ENCODE peak calls at places on chromosomes 3 and 15, in four cellular contexts. K is A549, V is HepG2, J is GM12878. N is an unnamed sample.
A peak's percentile ranks its signal among the peaks of the same experiment; 100 is the strongest.

GRCh38 chr3:161395115-161395514 is 23.8 kb upstream of the SPTSSB start:
- DNase-seq in K (no peak), J (no peak), V (no peak), N (no peak)

GRCh38 chr3:151307583-151307982 is 9.0 kb downstream of the GPR87 start:
- DNase-seq in J (no peak), K (no peak), V (no peak), N (no peak)

GRCh38 chr15:93028632-93029612 is 60.1 kb downstream of the RGMA start:
- DNase-seq in J (no peak), V (no peak), K (no peak), N (no peak)

GRCh38 chr3:17640466-17640865 is 102.0 kb downstream of the TBC1D5 start:
- DNase-seq in J (no peak), K (no peak), V (no peak), N (no peak)

GRCh38 chr15:34262362-34262761 is 37.5 kb downstream of the EMC4 start:
- DNase-seq in K (no peak), V (no peak), J (no peak), N (no peak)

GRCh38 chr3:122912772-122913538 is 114.6 kb downstream of the SEMA5B start:
- DNase-seq in V (no peak), K (no peak), J (no peak), N (no peak)

GRCh38 chr3:135368316-135368715 is 573.3 kb downstream of the EPHB1 start:
- DNase-seq in V (no peak), J (no peak), K (no peak), N (no peak)

GRCh38 chr3:160665784-160666526 is 11.0 kb upstream of the ARL14 start:
- DNase-seq in K (no peak), V (no peak), J (peak; percentile 74), N (no peak)

GRCh38 chr3:193701896-193702644 is 109.1 kb downstream of the OPA1 start:
- DNase-seq in V (no peak), K (no peak), J (peak; percentile 62), N (no peak)

GRCh38 chr15:90812881-90813280 is 55.5 kb upstream of the FURIN start:
- DNase-seq in K (no peak), J (no peak), V (no peak), N (no peak)

GRCh38 chr15:69305933-69306568 is 7.3 kb downstream of the PAQR5 start:
- DNase-seq in V (no peak), K (peak; percentile 77), J (no peak), N (no peak)

GRCh38 chr3:39148116-39149058 is 5.0 kb downstream of the CSRNP1 start:
- DNase-seq in J (no peak), K (no peak), V (no peak), N (peak; percentile 54)

GRCh38 chr3:106341090-106341489 is 472.3 kb upstream of the CBLB start:
- DNase-seq in V (no peak), K (no peak), J (no peak), N (no peak)

GRCh38 chr3:119227064-119227850 is 13.4 kb downstream of the B4GALT4 start:
- DNase-seq in K (no peak), J (no peak), V (peak; percentile 15), N (no peak)

GRCh38 chr3:196740476-196741400 is 1.1 kb downstream of the PAK2 start:
- DNase-seq in V (peak; percentile 45), K (peak; percentile 15), J (no peak), N (peak; percentile 14)

GRCh38 chr15:47715856-47716445 is 1.4 kb upstream of the SEMA6D start:
- DNase-seq in V (no peak), J (no peak), K (no peak), N (no peak)

GRCh38 chr15:38843736-38844590 is 279.3 kb upstream of the RASGRP1 start:
- DNase-seq in J (no peak), V (no peak), K (no peak), N (no peak)

GRCh38 chr15:47027322-47027946 is 689.9 kb upstream of the SEMA6D start:
- DNase-seq in V (no peak), K (no peak), J (no peak), N (no peak)

GRCh38 chr15:88974392-88974791 is 61.2 kb upstream of the MFGE8 start:
- DNase-seq in J (no peak), K (no peak), V (no peak), N (no peak)

GRCh38 chr3:65851827-65852226 is 186.9 kb downstream of the MAGI1 start:
- DNase-seq in V (no peak), J (no peak), K (no peak), N (no peak)

GRCh38 chr15:94080416-94080815 is 150.9 kb upstream of the MCTP2 start:
- DNase-seq in V (no peak), K (no peak), J (no peak), N (no peak)

GRCh38 chr3:149038322-149038721 is 47.0 kb downstream of the GYG1 start:
- DNase-seq in K (no peak), V (no peak), J (no peak), N (no peak)

GRCh38 chr3:42546691-42547213 is 35.0 kb downstream of the SEC22C start:
- DNase-seq in V (no peak), K (no peak), J (no peak), N (no peak)

GRCh38 chr15:35673093-35673573 is 127.2 kb upstream of the DPH6 start:
- DNase-seq in K (no peak), V (peak; percentile 39), J (no peak), N (peak; percentile 28)

GRCh38 chr3:184336484-184337230 is 743 bp upstream of the FAM131A start:
- DNase-seq in V (peak; percentile 62), K (peak; percentile 56), J (no peak), N (no peak)

GRCh38 chr3:70550723-70551319 is 238.4 kb upstream of the MDFIC2 start:
- DNase-seq in J (no peak), K (peak; percentile 47), V (peak; percentile 42), N (no peak)

GRCh38 chr3:118818386-118818785 is 216.3 kb downstream of the IGSF11 start:
- DNase-seq in J (no peak), K (peak; percentile 41), V (peak; percentile 5), N (no peak)

GRCh38 chr3:50645378-50645777 is 28.4 kb downstream of the MAPKAPK3 start:
- DNase-seq in J (no peak), K (no peak), V (no peak), N (no peak)

GRCh38 chr3:38473229-38473628 is 19.5 kb downstream of the ACVR2B start:
- DNase-seq in V (no peak), K (no peak), J (no peak), N (peak; percentile 11)

GRCh38 chr3:16467368-16467767 is 46.1 kb downstream of the RFTN1 start:
- DNase-seq in K (no peak), V (no peak), J (peak; percentile 28), N (no peak)

GRCh38 chr15:98888839-98889479 is 118.6 kb downstream of the PGPEP1L start:
- DNase-seq in V (no peak), J (no peak), K (peak; percentile 85), N (no peak)

DNA sequence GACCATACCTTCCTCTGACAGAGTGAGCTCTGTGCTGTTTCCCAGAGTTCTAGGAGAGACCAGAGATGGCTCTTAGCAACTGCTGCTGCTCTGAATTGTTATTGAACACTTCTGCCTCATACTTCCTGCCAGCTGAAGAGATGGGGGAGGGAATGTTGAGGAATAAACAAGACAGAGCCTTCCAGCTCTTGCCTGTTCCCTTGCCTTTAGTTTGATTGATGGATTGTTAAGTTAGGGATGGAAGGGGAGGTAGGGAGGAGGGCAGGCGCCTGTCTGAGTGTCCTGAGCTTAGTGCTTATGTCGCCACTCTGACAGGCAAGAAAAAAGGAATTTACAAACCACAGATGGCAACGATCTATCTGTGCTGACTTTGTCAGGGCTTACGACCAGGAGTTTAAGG is 42.8 kb downstream of the ZNF609 start:
- DNase-seq in V (no peak), K (no peak), J (no peak), N (no peak)
- TF ChIP-seq POLR2AphosphoS2 in V (no peak), K (no peak), J (no peak), N (no peak)

DNA sequence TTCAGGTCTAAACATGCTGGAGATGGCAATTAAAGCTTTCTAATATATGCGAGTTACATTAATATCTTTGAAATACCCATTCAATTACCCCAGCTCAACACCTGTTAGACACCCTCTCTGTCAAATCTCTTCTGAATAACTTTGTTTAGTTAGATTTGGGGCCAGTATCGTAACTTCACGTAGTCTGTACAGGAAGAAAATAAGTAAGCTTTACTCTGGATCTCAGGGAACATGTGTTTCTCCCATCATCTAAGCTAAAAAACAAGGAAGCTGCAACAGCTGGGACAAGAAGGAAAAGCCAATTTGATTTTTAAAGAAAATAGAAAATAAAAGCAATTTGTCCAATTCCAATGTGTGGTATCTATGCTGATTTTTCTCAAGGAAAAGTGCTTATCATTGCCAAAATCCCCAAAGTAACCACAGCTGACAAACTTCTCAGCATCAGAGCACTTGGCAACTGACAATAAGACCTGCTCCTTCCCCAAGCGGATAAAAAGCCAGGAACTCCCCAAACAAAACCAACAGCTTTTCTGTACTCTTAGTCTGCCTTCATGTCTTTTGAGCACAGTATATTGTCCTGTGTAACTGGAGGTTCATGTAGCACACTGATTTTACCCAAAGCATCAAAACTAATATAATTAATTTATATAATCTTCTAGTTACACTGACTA is 279.1 kb downstream of the ZBTB20 start:
- DNase-seq in J (no peak), V (no peak), K (no peak), N (no peak)
- TF ChIP-seq POLR2AphosphoS2 in J (no peak), V (no peak), K (no peak), N (no peak)

GRCh38 chr3:8567784-8568575 is 66.4 kb downstream of the LMCD1 start:
- DNase-seq in J (no peak), V (no peak), K (no peak), N (no peak)
- TF ChIP-seq POLR2AphosphoS2 in J (no peak), V (no peak), K (no peak), N (no peak)

GRCh38 chr3:132623646-132624045 is 26.6 kb downstream of the ACKR4 start:
- DNase-seq in J (no peak), V (no peak), K (no peak), N (no peak)

GRCh38 chr3:132626955-132627354 is 29.9 kb downstream of the ACKR4 start:
- DNase-seq in J (no peak), V (no peak), K (no peak), N (no peak)

GRCh38 chr3:132622756-132623155 is 25.7 kb downstream of the ACKR4 start:
- DNase-seq in K (no peak), J (no peak), V (no peak), N (no peak)

GRCh38 chr3:132625613-132626012 is 28.5 kb downstream of the ACKR4 start:
- DNase-seq in J (no peak), V (no peak), K (no peak), N (no peak)

GRCh38 chr3:132624790-132625189 is 27.7 kb downstream of the ACKR4 start:
- DNase-seq in K (no peak), V (no peak), J (no peak), N (no peak)
- TF ChIP-seq POLR2AphosphoS2 in K (no peak), V (no peak), J (no peak), N (no peak)

GRCh38 chr15:95610945-95611344 is 719.6 kb upstream of the NR2F2 start:
- DNase-seq in K (no peak), J (no peak), V (no peak), N (no peak)
- TF ChIP-seq POLR2AphosphoS2 in K (no peak), J (no peak), V (no peak), N (no peak)

GRCh38 chr15:72070817-72071447 is 47.0 kb downstream of the MYO9A start:
- DNase-seq in V (no peak), K (no peak), J (no peak), N (no peak)
- TF ChIP-seq POLR2AphosphoS2 in V (no peak), K (no peak), J (no peak), N (no peak)

N was measured in K562.